ENCODE peak calls at places on chromosomes 7 and 10, in five cellular contexts. B, G, C, E and Z are unnamed samples.

GRCh38 chr10:48214701-48215100 is 59.8 kb downstream of the FRMPD2 start:
- DNase-seq in B (no peak), E (no peak), C (no peak), G (no peak), Z (no peak)

GRCh38 chr10:129417164-129417563 is 49.9 kb upstream of the MGMT start:
- DNase-seq in C (no peak), B (no peak), G (no peak), E (peak), Z (no peak)

GRCh38 chr7:69782917-69783684 is 184.8 kb downstream of the AUTS2 start:
- DNase-seq in G (no peak), B (no peak), E (no peak), C (no peak), Z (no peak)

GRCh38 chr10:70130878-70131559 is 1.6 kb downstream of the AIFM2 start:
- DNase-seq in E (peak), G (no peak), B (no peak), C (no peak), Z (no peak)

GRCh38 chr7:114310344-114311118 is 104.1 kb upstream of the FOXP2 start:
- DNase-seq in E (no peak), C (no peak), G (no peak), B (no peak), Z (no peak)

GRCh38 chr10:72248477-72249151 is 25.1 kb upstream of the DDIT4 start:
- DNase-seq in C (peak), B (peak), E (peak), G (no peak), Z (peak)

GRCh38 chr7:23009303-23009702 is 4.6 kb downstream of the HYCC1 start:
- DNase-seq in C (no peak), B (no peak), E (no peak), G (no peak), Z (no peak)

GRCh38 chr7:151876899-151877777 is at the start of gene PRKAG2:
- DNase-seq in G (no peak), E (no peak), C (no peak), B (peak), Z (peak)

GRCh38 chr7:113279256-113279655 is 160.9 kb upstream of the SMIM30 start:
- DNase-seq in E (no peak), B (peak), C (no peak), G (no peak), Z (no peak)

GRCh38 chr7:100349757-100350156 is 8.2 kb upstream of the PILRB start:
- DNase-seq in C (no peak), B (no peak), E (no peak), G (no peak), Z (no peak)

GRCh38 chr10:102313221-102313896 is 68.0 kb downstream of the GBF1 start:
- DNase-seq in G (no peak), B (no peak), C (no peak), E (no peak), Z (no peak)

GRCh38 chr10:28962768-28963167 is 285.4 kb downstream of the BAMBI start:
- DNase-seq in E (no peak), B (no peak), G (no peak), C (no peak), Z (no peak)

GRCh38 chr7:21731977-21732376 is 189.1 kb downstream of the DNAH11 start:
- DNase-seq in E (no peak), B (no peak), C (no peak), G (no peak), Z (no peak)

GRCh38 chr7:7136857-7137309 is 45.5 kb upstream of the C1GALT1 start:
- DNase-seq in B (no peak), E (peak), G (no peak), C (no peak), Z (no peak)

GRCh38 chr7:151459726-151460473 is 20.0 kb upstream of the CRYGN start:
- DNase-seq in G (no peak), C (peak), E (peak), B (peak), Z (no peak)

GRCh38 chr7:102415685-102416225 is 17.6 kb upstream of the ORAI2 start:
- DNase-seq in E (no peak), G (no peak), C (no peak), B (peak), Z (no peak)

GRCh38 chr7:960269-960871 is 5.9 kb upstream of the ADAP1 start:
- DNase-seq in B (peak), E (peak), G (no peak), C (no peak), Z (no peak)

GRCh38 chr7:13181221-13181620 is 493.8 kb downstream of the ARL4A start:
- DNase-seq in B (no peak), E (no peak), G (no peak), C (no peak), Z (no peak)

GRCh38 chr10:129972966-129973673 is 9.0 kb upstream of the EBF3 start:
- DNase-seq in B (peak), G (no peak), E (no peak), C (no peak), Z (no peak)

GRCh38 chr10:86648706-86649426 is 5.5 kb upstream of the OPN4 start:
- DNase-seq in B (peak), C (no peak), G (no peak), E (no peak), Z (no peak)

GRCh38 chr7:151925446-151926335 is 30.6 kb upstream of the GALNTL5 start:
- DNase-seq in E (no peak), G (peak), C (no peak), B (peak), Z (no peak)

GRCh38 chr7:41760293-41760692 is 57.4 kb upstream of the INHBA start:
- DNase-seq in C (no peak), E (no peak), G (no peak), B (no peak), Z (no peak)

GRCh38 chr10:113945075-113945686 is 90.7 kb downstream of the NHLRC2 start:
- DNase-seq in G (no peak), E (no peak), B (no peak), C (no peak), Z (no peak)

GRCh38 chr7:139061416-139061815 is 25.6 kb upstream of the ZC3HAV1L start:
- DNase-seq in G (no peak), B (no peak), E (no peak), C (no peak), Z (no peak)

GRCh38 chr7:5824297-5824610 is 42.8 kb upstream of the RNF216 start:
- DNase-seq in C (no peak), G (peak), B (no peak), E (no peak), Z (no peak)

GRCh38 chr10:69709366-69709941 is 79.4 kb downstream of the FAM241B start:
- DNase-seq in C (no peak), B (no peak), E (no peak), G (no peak), Z (no peak)

GRCh38 chr10:46267132-46267985 is 19.4 kb upstream of the ANTXRL start:
- DNase-seq in G (no peak), B (no peak), E (no peak), C (no peak), Z (no peak)

GRCh38 chr10:35448687-35449662 is 112.7 kb downstream of the CCNY start:
- DNase-seq in C (no peak), E (peak), B (no peak), G (peak), Z (no peak)

GRCh38 chr7:131652934-131653333 is 96.5 kb upstream of the PODXL start:
- DNase-seq in G (no peak), E (no peak), B (no peak), C (no peak), Z (no peak)

GRCh38 chr10:124164252-124164651 is 70.9 kb upstream of the CHST15 start:
- DNase-seq in E (no peak), B (no peak), C (no peak), G (no peak), Z (no peak)

GRCh38 chr7:134547738-134548054 is 1.2 kb upstream of the AKR1B15 start:
- DNase-seq in B (no peak), C (no peak), G (peak), E (no peak), Z (peak)

GRCh38 chr10:108911814-108912541 is 1011.3 kb downstream of the XPNPEP1 start:
- DNase-seq in E (peak), B (peak), C (peak), G (no peak), Z (no peak)

GRCh38 chr10:13526952-13527863 is 1.6 kb downstream of the BEND7 start:
- DNase-seq in G (peak), C (no peak), E (peak), B (no peak), Z (no peak)
- TF ChIP-seq TAF1 in G (no peak), C (no peak), E (no peak), B (no peak), Z (no peak)

DNA sequence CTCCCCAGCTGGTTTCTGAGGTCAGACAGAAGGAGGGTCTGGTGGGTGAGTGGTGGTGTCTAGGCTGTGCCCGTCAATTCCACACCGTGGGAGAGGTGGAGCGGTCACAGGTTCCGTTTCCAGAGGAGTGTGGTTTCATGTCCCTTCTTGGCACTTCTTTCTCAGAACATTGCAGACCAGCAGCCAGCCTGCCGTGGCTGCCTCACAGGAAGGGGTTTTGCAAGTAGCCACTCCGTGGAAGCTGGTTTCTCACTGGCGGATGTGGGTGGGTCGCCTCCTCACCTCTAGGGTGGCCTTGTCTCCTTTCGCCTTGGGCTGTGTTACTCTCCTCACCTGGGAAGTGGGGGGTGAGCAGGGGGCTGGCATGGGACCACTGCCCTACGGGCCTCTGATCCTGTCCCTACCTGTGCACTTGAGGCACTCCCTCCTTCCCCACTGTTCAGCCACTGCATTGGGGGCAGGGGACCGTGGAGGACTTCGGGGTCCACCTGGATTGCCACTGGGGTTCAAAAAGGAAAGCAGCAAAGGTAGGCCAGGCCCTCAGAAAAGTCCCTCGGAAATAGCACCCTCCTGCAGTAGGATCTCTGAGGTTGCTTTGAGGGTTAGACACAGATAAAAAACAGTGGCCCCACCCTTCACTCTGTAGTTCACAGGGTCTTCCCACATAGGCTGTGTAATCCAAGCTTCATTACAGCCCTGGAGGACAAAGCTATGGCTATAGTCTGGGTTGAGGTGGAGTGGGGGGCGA is 33.9 kb downstream of the TSPAN14 start:
- DNase-seq in B (no peak), G (peak), E (no peak), C (no peak), Z (no peak)
- TF ChIP-seq TAF1 in B (no peak), G (no peak), E (no peak), C (no peak), Z (no peak)

GRCh38 chr7:45133352-45133751 is 21.9 kb upstream of the TBRG4 start:
- DNase-seq in C (no peak), E (no peak), B (no peak), G (no peak), Z (no peak)

GRCh38 chr7:45131891-45132290 is 20.4 kb upstream of the TBRG4 start:
- DNase-seq in E (no peak), B (no peak), G (no peak), C (no peak), Z (no peak)

GRCh38 chr7:45133877-45134276 is 22.4 kb upstream of the TBRG4 start:
- DNase-seq in E (no peak), G (no peak), C (no peak), B (no peak), Z (no peak)

GRCh38 chr7:45130910-45131309 is 19.4 kb upstream of the TBRG4 start:
- DNase-seq in B (no peak), E (no peak), G (no peak), C (no peak), Z (no peak)

GRCh38 chr7:45132708-45133320 is 21.3 kb upstream of the TBRG4 start:
- DNase-seq in E (no peak), G (no peak), B (no peak), C (no peak), Z (no peak)
- TF ChIP-seq TAF1 in E (no peak), G (no peak), B (no peak), C (no peak), Z (no peak)

GRCh38 chr10:60288291-60288690 is 101.4 kb downstream of the ANK3 start:
- DNase-seq in G (no peak), C (no peak), B (no peak), E (no peak), Z (no peak)

GRCh38 chr10:60293797-60294196 is 95.9 kb downstream of the ANK3 start:
- DNase-seq in B (no peak), E (no peak), G (no peak), C (no peak), Z (no peak)

GRCh38 chr10:60289800-60290199 is 99.9 kb downstream of the ANK3 start:
- DNase-seq in G (no peak), C (no peak), E (no peak), B (no peak), Z (no peak)

GRCh38 chr10:60290558-60290957 is 99.1 kb downstream of the ANK3 start:
- DNase-seq in C (no peak), B (peak), G (peak), E (no peak), Z (no peak)

GRCh38 chr10:60291354-60291930 is 98.2 kb downstream of the ANK3 start:
- DNase-seq in E (no peak), B (no peak), G (no peak), C (no peak), Z (no peak)
- TF ChIP-seq TAF1 in E (no peak), B (no peak), G (no peak), C (no peak), Z (no peak)

DNA sequence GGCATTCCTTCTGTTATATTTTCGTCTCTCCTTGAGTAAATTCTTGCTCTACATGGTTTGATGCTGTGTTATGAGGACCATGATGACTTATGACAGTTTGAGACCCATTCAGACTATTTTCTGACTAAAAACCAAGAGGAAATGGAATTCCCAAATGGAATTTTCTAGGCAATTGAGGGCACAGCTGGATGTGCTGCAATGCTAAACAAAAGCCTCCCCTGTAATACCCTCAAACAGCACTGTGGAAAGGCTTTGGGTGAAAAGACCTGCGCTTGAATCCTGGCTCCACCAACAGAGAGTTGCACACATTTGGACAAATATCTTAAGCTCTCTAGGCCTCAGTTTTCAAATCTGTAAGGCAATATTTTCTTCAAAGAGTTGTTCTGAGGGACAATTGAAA is 129.1 kb downstream of the PRKG1 start:
- DNase-seq in C (no peak), G (no peak), E (no peak), B (no peak), Z (no peak)
- TF ChIP-seq TAF1 in C (no peak), G (no peak), E (no peak), B (no peak), Z (no peak)

GRCh38 chr10:21533577-21534475 is at the start of gene MLLT10:
- DNase-seq in G (peak), E (peak), B (peak), C (peak), Z (peak)
- TF ChIP-seq TAF1 in G (peak), E (peak), B (peak), C (peak), Z (peak)

DNA sequence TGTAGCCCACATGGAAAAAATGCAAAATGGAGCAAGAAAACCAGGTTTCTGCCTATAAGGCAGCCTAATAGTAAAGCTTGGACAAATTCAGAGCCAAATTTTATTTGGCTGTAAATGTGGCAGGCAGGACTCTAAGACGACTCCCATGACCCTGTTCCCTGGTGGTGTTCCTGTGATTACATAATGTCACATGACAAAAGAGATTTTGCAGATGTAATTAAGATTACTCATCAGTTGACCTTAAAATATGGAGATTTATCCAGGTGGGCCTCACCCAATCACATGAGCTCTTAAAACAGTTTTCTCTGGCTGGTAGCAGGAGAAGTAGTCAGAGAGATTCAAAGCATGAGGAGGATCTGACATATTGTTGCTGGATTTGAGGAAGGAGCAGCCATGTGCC is 303.1 kb upstream of the IMMP2L start:
- DNase-seq in B (no peak), E (no peak), G (no peak), C (no peak), Z (no peak)
- TF ChIP-seq TAF1 in B (no peak), E (no peak), G (no peak), C (no peak), Z (no peak)

DNA sequence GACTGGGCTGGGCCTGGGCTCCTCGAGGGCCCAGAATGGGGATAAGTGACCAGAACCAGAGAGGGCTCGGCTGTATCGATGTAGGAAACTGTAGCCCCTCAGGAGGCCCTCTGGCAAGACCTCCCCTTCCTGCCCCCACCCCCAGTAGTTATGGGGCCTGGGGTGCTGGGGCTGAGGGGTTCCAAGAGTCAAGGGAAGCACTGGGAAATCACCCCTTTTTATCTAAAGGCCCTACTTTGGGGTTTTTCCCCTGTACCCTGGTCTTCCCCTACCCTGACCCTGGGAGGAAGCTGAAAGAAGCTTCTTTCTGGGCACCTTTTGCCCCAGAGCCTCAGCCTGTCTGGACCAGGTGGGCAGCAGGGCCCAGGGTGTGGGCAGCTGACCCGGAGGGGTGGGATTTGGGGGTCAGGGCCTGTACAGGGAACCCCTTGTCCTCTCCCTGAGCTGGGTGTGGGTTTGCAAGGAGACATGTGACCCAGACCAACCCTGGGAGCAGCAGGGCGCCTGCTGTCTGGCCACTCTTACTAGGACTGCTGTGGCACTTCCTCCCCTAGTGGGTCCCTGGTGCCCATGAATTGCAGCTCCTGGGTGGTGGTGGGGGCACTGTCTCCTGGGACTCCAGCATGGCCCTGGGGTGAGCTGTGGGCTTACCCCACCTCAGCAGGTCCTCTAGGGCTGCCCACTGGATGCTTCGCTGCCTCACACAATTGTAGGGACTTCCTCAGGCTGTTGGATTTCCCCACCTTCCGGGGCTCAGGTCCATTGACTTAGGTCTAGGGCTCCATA is 1.5 kb downstream of the IRF5 start:
- DNase-seq in E (no peak), G (no peak), C (no peak), B (peak), Z (no peak)
- TF ChIP-seq TAF1 in E (no peak), G (no peak), C (no peak), B (no peak), Z (peak)

GRCh38 chr10:117198088-117198487 is 799 bp downstream of the KCNK18 start:
- DNase-seq in G (no peak), C (no peak), B (no peak), E (no peak), Z (no peak)

GRCh38 chr10:117201826-117202225 is 4.5 kb downstream of the KCNK18 start:
- DNase-seq in B (no peak), E (no peak), C (no peak), G (no peak), Z (no peak)

DNA sequence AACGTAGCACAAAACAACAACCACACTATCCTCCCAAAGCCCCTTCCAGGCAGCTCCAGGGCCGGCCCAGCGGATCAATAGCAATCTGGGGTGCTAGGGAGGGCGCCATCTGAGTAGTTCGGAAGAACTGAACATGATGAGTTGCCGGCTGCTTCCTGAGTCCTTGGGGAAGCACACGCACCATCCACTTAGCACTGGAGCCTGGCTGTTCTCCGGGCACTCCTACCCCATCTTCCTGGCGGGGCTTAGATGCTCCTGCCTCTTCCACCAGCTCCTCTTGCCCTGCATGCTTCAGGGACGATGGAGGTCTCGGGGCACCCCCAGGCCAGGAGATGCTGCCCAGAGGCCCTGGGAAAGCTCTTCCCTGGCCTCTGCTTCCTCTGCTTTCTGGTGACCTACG is at the start of gene KCNK18:
- DNase-seq in G (no peak), E (no peak), C (no peak), B (no peak), Z (no peak)
- TF ChIP-seq TAF1 in G (no peak), E (no peak), C (no peak), B (no peak), Z (no peak)

GRCh38 chr10:132396495-132397035 is 435 bp upstream of the PWWP2B start:
- DNase-seq in C (no peak), B (peak), G (peak), E (peak), Z (peak)
- TF ChIP-seq TAF1 in C (no peak), B (no peak), G (no peak), E (no peak), Z (no peak)